ENCODE peak calls at places on chromosome 1, in seven cellular contexts. J is CD8-positive, alpha-beta T cell; G is stomach; N is cardiac muscle cell; A is esophagus squamous epithelium; E is colonic mucosa; X is pancreas. U is an unnamed sample. For H3K27me3, the result is how much of the 10 kb centered on the place peaks cover.

GRCh38 chr1:110424699-110425098 is 17.2 kb upstream of the LAMTOR5 start:
- DNase-seq in J (no peak), G (no peak), N (no peak), A (no peak), E (no peak), X (no peak), U (peak)

GRCh38 chr1:209480345-209480744 is 103.2 kb upstream of the CAMK1G start:
- DNase-seq in J (no peak), G (no peak), N (no peak), A (no peak), E (no peak), X (no peak), U (no peak)

GRCh38 chr1:178037510-178038253 is 56.2 kb upstream of the RASAL2 start:
- DNase-seq in J (no peak), G (peak), N (peak), A (no peak), E (peak), X (peak), U (peak)

GRCh38 chr1:11888877-11889208 is 30.1 kb upstream of the NPPB start:
- DNase-seq in J (no peak), G (no peak), N (no peak), A (no peak), E (no peak), X (no peak), U (no peak)

GRCh38 chr1:36947384-36947783 is 86.9 kb downstream of the GRIK3 start:
- DNase-seq in J (no peak), G (no peak), N (peak), A (no peak), E (no peak), X (no peak), U (no peak)

GRCh38 chr1:206839857-206840256 is 25.6 kb upstream of the IL20 start:
- DNase-seq in J (no peak), G (no peak), N (no peak), A (no peak), E (no peak), X (no peak), U (peak)

GRCh38 chr1:245396615-245397014 is 241.8 kb downstream of the KIF26B start:
- DNase-seq in J (no peak), G (no peak), N (no peak), A (no peak), E (no peak), X (no peak), U (peak)

GRCh38 chr1:90198616-90199015 is 203.7 kb downstream of the ZNF326 start:
- DNase-seq in J (no peak), G (no peak), N (peak), A (no peak), E (no peak), X (no peak), U (no peak)

GRCh38 chr1:64549464-64550239 is 79.7 kb downstream of the CACHD1 start:
- DNase-seq in J (no peak), G (no peak), N (no peak), A (no peak), E (no peak), X (no peak), U (no peak)

GRCh38 chr1:38788937-38789336 is 70.6 kb downstream of the RRAGC start:
- DNase-seq in J (no peak), G (no peak), N (no peak), A (no peak), E (no peak), X (no peak), U (no peak)
- H3K27me3 ChIP-seq in J (under half), G (under half), N (under half), A (under half), E (under half), X (under half), U (under half)

GRCh38 chr1:14971201-14971600 is 182.3 kb upstream of the TMEM51 start:
- DNase-seq in J (no peak), G (no peak), N (no peak), A (no peak), E (no peak), X (no peak), U (peak)
- H3K4me3 ChIP-seq in J (no peak), G (peak), N (no peak), A (no peak), E (no peak), X (no peak), U (peak)

GRCh38 chr1:28580706-28581530 is 11.1 kb upstream of the RAB42 start:
- DNase-seq in J (no peak), G (peak), N (peak), A (no peak), E (peak), X (no peak), U (peak)

GRCh38 chr1:28577738-28578536 is 14.1 kb upstream of the RAB42 start:
- DNase-seq in J (no peak), G (no peak), N (no peak), A (no peak), E (no peak), X (no peak), U (no peak)

GRCh38 chr1:28577052-28577678 is 14.9 kb upstream of the RAB42 start:
- DNase-seq in J (no peak), G (no peak), N (no peak), A (no peak), E (no peak), X (no peak), U (peak)

GRCh38 chr1:28579374-28579773 is 12.7 kb upstream of the RAB42 start:
- DNase-seq in J (no peak), G (no peak), N (no peak), A (no peak), E (no peak), X (no peak), U (peak)

GRCh38 chr1:28578696-28579218 is 13.3 kb upstream of the RAB42 start:
- DNase-seq in J (no peak), G (no peak), N (no peak), A (no peak), E (no peak), X (no peak), U (no peak)
- H3K27ac ChIP-seq in J (no peak), G (peak), N (peak), A (peak), E (no peak), X (no peak), U (peak)

DNA sequence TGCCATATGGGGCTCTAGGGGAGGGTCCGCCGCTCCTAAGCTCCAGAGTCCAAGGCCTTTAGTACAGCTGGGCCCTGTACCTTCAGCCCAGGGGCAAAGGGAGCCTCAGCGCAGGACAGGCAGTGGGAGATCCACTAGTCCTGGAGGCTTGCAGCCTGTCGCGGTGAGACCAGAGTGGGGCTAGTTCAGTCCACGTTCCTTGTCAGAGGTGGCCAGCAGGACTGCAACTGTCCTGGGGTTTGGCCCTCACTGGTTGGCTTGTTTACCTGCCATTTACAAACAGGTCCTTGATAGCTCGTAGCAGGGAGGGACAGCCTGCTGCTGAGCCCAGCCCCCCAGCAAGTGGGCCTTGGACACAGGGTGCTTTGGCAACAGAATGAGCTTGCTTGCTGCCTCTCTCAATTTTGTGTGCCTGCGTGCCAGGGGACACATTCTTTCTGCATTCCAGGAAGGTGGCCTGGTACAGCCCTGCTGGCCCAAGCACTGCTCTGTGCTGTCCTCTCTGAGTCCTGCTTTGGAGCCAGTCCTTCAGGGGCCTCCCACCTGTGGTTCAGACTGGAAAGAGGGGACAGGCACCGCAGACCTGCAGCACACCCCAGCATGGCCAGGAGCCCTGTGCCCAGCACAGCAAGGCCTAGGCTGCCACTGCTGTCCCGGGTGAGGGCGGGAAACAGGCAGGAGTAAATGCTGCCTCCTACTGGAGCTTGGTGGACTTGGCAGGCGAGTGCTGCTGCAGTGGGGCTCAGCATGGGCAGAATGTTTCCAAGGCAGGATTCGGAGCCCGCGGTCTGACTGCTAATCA is 15.2 kb downstream of the H6PD start:
- DNase-seq in J (no peak), G (peak), N (no peak), A (no peak), E (peak), X (peak), U (peak)
- H3K27me3 ChIP-seq in J (under half), G (under half), N (under half), A (under half), E (under half), X (under half), U (under half)

GRCh38 chr1:230423936-230424335 is 2.2 kb downstream of the PGBD5 start:
- DNase-seq in J (no peak), G (no peak), N (no peak), A (no peak), E (no peak), X (no peak), U (no peak)
- H3K4me3 ChIP-seq in J (no peak), G (no peak), N (no peak), A (no peak), E (no peak), X (no peak), U (no peak)

GRCh38 chr1:112304151-112304550 is 91.9 kb upstream of the CTTNBP2NL start:
- DNase-seq in J (no peak), G (no peak), N (no peak), A (no peak), E (no peak), X (no peak), U (no peak)

GRCh38 chr1:112297536-112297935 is 98.5 kb upstream of the CTTNBP2NL start:
- DNase-seq in J (no peak), G (no peak), N (no peak), A (no peak), E (no peak), X (no peak), U (peak)

GRCh38 chr1:112296908-112297307 is 99.1 kb upstream of the CTTNBP2NL start:
- DNase-seq in J (no peak), G (no peak), N (no peak), A (no peak), E (no peak), X (no peak), U (no peak)

GRCh38 chr1:112298558-112298957 is 97.5 kb upstream of the CTTNBP2NL start:
- DNase-seq in J (no peak), G (peak), N (peak), A (no peak), E (peak), X (no peak), U (peak)
- H3K27ac ChIP-seq in J (no peak), G (no peak), N (no peak), A (no peak), E (no peak), X (no peak), U (no peak)

GRCh38 chr1:115408489-115409002 is 70.5 kb upstream of the NGF start:
- DNase-seq in J (no peak), G (no peak), N (no peak), A (no peak), E (no peak), X (no peak), U (no peak)

GRCh38 chr1:115412286-115412685 is 74.2 kb upstream of the NGF start:
- DNase-seq in J (no peak), G (no peak), N (no peak), A (no peak), E (no peak), X (no peak), U (peak)

GRCh38 chr1:115409097-115409852 is 71.2 kb upstream of the NGF start:
- DNase-seq in J (no peak), G (no peak), N (no peak), A (no peak), E (no peak), X (no peak), U (no peak)

GRCh38 chr1:115411388-115412063 is 73.5 kb upstream of the NGF start:
- DNase-seq in J (no peak), G (no peak), N (no peak), A (no peak), E (no peak), X (no peak), U (peak)

GRCh38 chr1:115409853-115410150 is 71.8 kb upstream of the NGF start:
- DNase-seq in J (no peak), G (no peak), N (no peak), A (no peak), E (no peak), X (no peak), U (no peak)
- H3K27me3 ChIP-seq in J (under half), G (under half), N (under half), A (under half), E (under half), X (under half), U (under half)

U was measured in GM23248.